ENCODE peak calls at places on chromosomes 5 and 9, in seven cellular contexts. One of them, this sample, is unnamed.

GRCh38 chr9:4306066-4306787 is 6.4 kb upstream of the GLIS3 start:
- DNase-seq in aorta: no peak
- DNase-seq in IMR-90: peak; percentile 61
- DNase-seq in right cardiac atrium: no peak
- DNase-seq in keratinocyte: no peak
- DNase-seq in A673: no peak
- DNase-seq in ovary: no peak
- DNase-seq in this sample: no peak

GRCh38 chr5:128774605-128775004 is 190.7 kb upstream of the SLC27A6 start:
- DNase-seq in ovary: no peak
- DNase-seq in keratinocyte: no peak
- DNase-seq in right cardiac atrium: no peak
- DNase-seq in aorta: no peak
- DNase-seq in A673: no peak
- DNase-seq in IMR-90: peak; percentile 78
- DNase-seq in this sample: peak; percentile 13

GRCh38 chr5:87260604-87261200 is 7.0 kb upstream of the RASA1 start:
- DNase-seq in keratinocyte: no peak
- DNase-seq in aorta: no peak
- DNase-seq in ovary: no peak
- DNase-seq in right cardiac atrium: no peak
- DNase-seq in IMR-90: no peak
- DNase-seq in A673: no peak
- DNase-seq in this sample: no peak

GRCh38 chr9:106758911-106759310 is 104.1 kb upstream of the ZNF462 start:
- DNase-seq in IMR-90: no peak
- DNase-seq in right cardiac atrium: no peak
- DNase-seq in A673: no peak
- DNase-seq in aorta: no peak
- DNase-seq in ovary: no peak
- DNase-seq in keratinocyte: no peak
- DNase-seq in this sample: no peak

GRCh38 chr9:109258619-109259321 is 62.1 kb downstream of the EPB41L4B start:
- DNase-seq in A673: no peak
- DNase-seq in right cardiac atrium: no peak
- DNase-seq in keratinocyte: no peak
- DNase-seq in IMR-90: no peak
- DNase-seq in aorta: no peak
- DNase-seq in ovary: no peak
- DNase-seq in this sample: no peak

GRCh38 chr5:134846641-134846960 is 833 bp downstream of the C5orf24 start:
- DNase-seq in right cardiac atrium: no peak
- DNase-seq in IMR-90: no peak
- DNase-seq in A673: no peak
- DNase-seq in ovary: no peak
- DNase-seq in aorta: no peak
- DNase-seq in keratinocyte: no peak
- DNase-seq in this sample: no peak

GRCh38 chr9:134228649-134229048 is 64.3 kb upstream of the RNU6ATAC start:
- DNase-seq in ovary: no peak
- DNase-seq in aorta: no peak
- DNase-seq in keratinocyte: no peak
- DNase-seq in A673: no peak
- DNase-seq in IMR-90: no peak
- DNase-seq in right cardiac atrium: peak; percentile 48
- DNase-seq in this sample: no peak

GRCh38 chr5:142896325-142897007 is 126.3 kb downstream of the ARHGAP26 start:
- DNase-seq in aorta: no peak
- DNase-seq in right cardiac atrium: no peak
- DNase-seq in IMR-90: no peak
- DNase-seq in A673: peak; percentile 52
- DNase-seq in keratinocyte: no peak
- DNase-seq in ovary: no peak
- DNase-seq in this sample: no peak

GRCh38 chr5:9140202-9140601 is 405.7 kb downstream of the SEMA5A start:
- DNase-seq in A673: no peak
- DNase-seq in right cardiac atrium: no peak
- DNase-seq in ovary: no peak
- DNase-seq in keratinocyte: no peak
- DNase-seq in IMR-90: no peak
- DNase-seq in aorta: no peak
- DNase-seq in this sample: no peak

GRCh38 chr9:105053209-105053652 is 125.3 kb upstream of the ABCA1 start:
- DNase-seq in aorta: no peak
- DNase-seq in IMR-90: peak; percentile 94
- DNase-seq in ovary: no peak
- DNase-seq in A673: no peak
- DNase-seq in keratinocyte: no peak
- DNase-seq in right cardiac atrium: no peak
- DNase-seq in this sample: no peak

GRCh38 chr9:34546834-34547827 is 24.3 kb upstream of the ENHO start:
- DNase-seq in IMR-90: peak; percentile 70
- DNase-seq in A673: peak; percentile 83
- DNase-seq in keratinocyte: no peak
- DNase-seq in aorta: peak; percentile 89
- DNase-seq in ovary: peak; percentile 42
- DNase-seq in right cardiac atrium: peak; percentile 82
- DNase-seq in this sample: peak; percentile 10

GRCh38 chr9:125511780-125512179 is 195.2 kb downstream of the MAPKAP1 start:
- DNase-seq in right cardiac atrium: no peak
- DNase-seq in IMR-90: no peak
- DNase-seq in aorta: no peak
- DNase-seq in ovary: no peak
- DNase-seq in keratinocyte: no peak
- DNase-seq in A673: no peak
- DNase-seq in this sample: no peak

GRCh38 chr5:167096816-167097215 is 1194.6 kb upstream of the WWC1 start:
- DNase-seq in aorta: no peak
- DNase-seq in ovary: no peak
- DNase-seq in keratinocyte: no peak
- DNase-seq in right cardiac atrium: no peak
- DNase-seq in A673: no peak
- DNase-seq in IMR-90: no peak
- DNase-seq in this sample: no peak

GRCh38 chr5:23451156-23451555 is 56.3 kb upstream of the PRDM9 start:
- DNase-seq in ovary: no peak
- DNase-seq in A673: no peak
- DNase-seq in aorta: no peak
- DNase-seq in right cardiac atrium: no peak
- DNase-seq in keratinocyte: no peak
- DNase-seq in IMR-90: no peak
- DNase-seq in this sample: no peak

GRCh38 chr5:4204616-4205151 is 609.1 kb downstream of the IRX1 start:
- DNase-seq in ovary: no peak
- DNase-seq in A673: no peak
- DNase-seq in IMR-90: no peak
- DNase-seq in keratinocyte: no peak
- DNase-seq in aorta: no peak
- DNase-seq in right cardiac atrium: no peak
- DNase-seq in this sample: no peak

GRCh38 chr9:83234541-83234940 is 171.6 kb upstream of the RASEF start:
- DNase-seq in right cardiac atrium: no peak
- DNase-seq in keratinocyte: no peak
- DNase-seq in aorta: no peak
- DNase-seq in ovary: no peak
- DNase-seq in IMR-90: no peak
- DNase-seq in A673: no peak
- DNase-seq in this sample: no peak

GRCh38 chr9:83231039-83231438 is 168.1 kb upstream of the RASEF start:
- DNase-seq in aorta: no peak
- DNase-seq in right cardiac atrium: no peak
- DNase-seq in A673: no peak
- DNase-seq in ovary: no peak
- DNase-seq in keratinocyte: no peak
- DNase-seq in IMR-90: no peak
- DNase-seq in this sample: no peak

GRCh38 chr9:83235524-83235923 is 172.6 kb upstream of the RASEF start:
- DNase-seq in aorta: no peak
- DNase-seq in keratinocyte: no peak
- DNase-seq in right cardiac atrium: no peak
- DNase-seq in ovary: no peak
- DNase-seq in IMR-90: no peak
- DNase-seq in A673: no peak
- DNase-seq in this sample: no peak

GRCh38 chr9:83236029-83236696 is 173.2 kb upstream of the RASEF start:
- DNase-seq in keratinocyte: no peak
- DNase-seq in IMR-90: no peak
- DNase-seq in A673: no peak
- DNase-seq in aorta: no peak
- DNase-seq in ovary: no peak
- DNase-seq in right cardiac atrium: no peak
- DNase-seq in this sample: no peak

DNA sequence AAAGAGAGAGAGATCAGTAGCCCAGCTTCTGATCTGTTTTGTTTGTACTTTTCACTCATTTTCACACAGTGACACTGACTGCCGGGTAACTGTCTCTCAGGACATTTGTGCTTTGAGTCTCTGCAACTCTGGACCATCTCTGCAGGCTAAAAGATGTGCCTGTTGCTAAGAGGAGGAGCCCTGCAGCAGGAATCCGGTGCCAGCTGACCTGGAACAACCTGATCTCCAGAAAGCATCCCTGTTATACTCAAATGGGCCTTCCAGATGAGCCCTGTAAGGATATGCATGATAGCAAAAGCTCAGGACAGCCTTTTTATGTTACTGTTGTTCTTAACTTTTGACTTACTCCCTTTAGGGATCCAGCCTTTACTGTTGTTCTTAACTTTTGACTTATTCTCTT is 170.7 kb upstream of the RASEF start:
- DNase-seq in IMR-90: no peak
- DNase-seq in A673: no peak
- DNase-seq in aorta: no peak
- DNase-seq in keratinocyte: no peak
- DNase-seq in ovary: no peak
- DNase-seq in right cardiac atrium: no peak
- DNase-seq in this sample: no peak
- H3K27ac ChIP-seq in IMR-90: no peak overlapping the region
- H3K27ac ChIP-seq in A673: no peak overlapping the region
- H3K27ac ChIP-seq in aorta: no peak overlapping the region
- H3K27ac ChIP-seq in keratinocyte: no peak overlapping the region
- H3K27ac ChIP-seq in ovary: no peak overlapping the region
- H3K27ac ChIP-seq in right cardiac atrium: peak overlapping the region; percentile 52
- H3K27ac ChIP-seq in this sample: no peak overlapping the region

GRCh38 chr5:137498736-137499505 is at the start of gene SPOCK1:
- DNase-seq in aorta: peak; percentile 92
- DNase-seq in keratinocyte: no peak
- DNase-seq in IMR-90: peak; percentile 63
- DNase-seq in A673: peak; percentile 85
- DNase-seq in right cardiac atrium: peak; percentile 90
- DNase-seq in ovary: peak; percentile 25
- DNase-seq in this sample: no peak
- H3K4me3 ChIP-seq in aorta: peak within 1 kb of the TSS; percentile 45
- H3K4me3 ChIP-seq in keratinocyte: peak within 1 kb of the TSS; percentile 20
- H3K4me3 ChIP-seq in IMR-90: peak within 1 kb of the TSS; percentile 52
- H3K4me3 ChIP-seq in A673: peak within 1 kb of the TSS; percentile 42
- H3K4me3 ChIP-seq in right cardiac atrium: peak within 1 kb of the TSS; percentile 49
- H3K4me3 ChIP-seq in ovary: peak within 1 kb of the TSS; percentile 38
- H3K4me3 ChIP-seq in this sample: peak within 1 kb of the TSS; percentile 62

DNA sequence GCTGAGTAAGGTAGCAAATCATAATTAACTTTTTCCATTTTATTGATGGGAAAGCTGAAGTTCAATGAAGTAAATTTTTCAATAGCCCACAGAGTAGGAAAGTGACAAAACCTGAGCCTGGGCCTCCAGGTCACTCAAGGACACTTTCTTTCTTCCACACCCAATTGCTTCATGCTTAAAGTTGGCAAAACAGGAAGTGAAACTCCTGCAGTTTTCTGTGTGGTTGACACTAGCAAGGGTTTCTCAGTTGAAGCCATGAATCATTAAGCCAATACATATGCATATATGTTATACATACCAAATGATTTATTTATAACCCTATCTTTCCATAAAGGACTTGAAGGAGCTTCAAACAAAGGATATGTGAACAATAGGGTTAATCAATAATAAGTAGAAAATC is 13.9 kb downstream of the TLR4 start:
- DNase-seq in right cardiac atrium: no peak
- DNase-seq in keratinocyte: no peak
- DNase-seq in aorta: no peak
- DNase-seq in A673: no peak
- DNase-seq in IMR-90: no peak
- DNase-seq in ovary: no peak
- DNase-seq in this sample: no peak
- H3K27ac ChIP-seq in right cardiac atrium: no peak overlapping the region
- H3K27ac ChIP-seq in keratinocyte: no peak overlapping the region
- H3K27ac ChIP-seq in aorta: no peak overlapping the region
- H3K27ac ChIP-seq in A673: no peak overlapping the region
- H3K27ac ChIP-seq in IMR-90: no peak overlapping the region
- H3K27ac ChIP-seq in ovary: no peak overlapping the region
- H3K27ac ChIP-seq in this sample: no peak overlapping the region

GRCh38 chr9:114371343-114371985 is 16.3 kb downstream of the AKNA start:
- DNase-seq in ovary: no peak
- DNase-seq in IMR-90: no peak
- DNase-seq in right cardiac atrium: no peak
- DNase-seq in aorta: peak; percentile 64
- DNase-seq in A673: no peak
- DNase-seq in keratinocyte: no peak
- DNase-seq in this sample: no peak

GRCh38 chr9:114371986-114372917 is 15.5 kb downstream of the AKNA start:
- DNase-seq in ovary: no peak
- DNase-seq in right cardiac atrium: peak; percentile 70
- DNase-seq in aorta: peak; percentile 77
- DNase-seq in keratinocyte: peak; percentile 59
- DNase-seq in IMR-90: no peak
- DNase-seq in A673: no peak
- DNase-seq in this sample: no peak

GRCh38 chr9:114369567-114370240 is 18.1 kb downstream of the AKNA start:
- DNase-seq in ovary: no peak
- DNase-seq in A673: no peak
- DNase-seq in keratinocyte: no peak
- DNase-seq in right cardiac atrium: no peak
- DNase-seq in IMR-90: no peak
- DNase-seq in aorta: no peak
- DNase-seq in this sample: no peak

GRCh38 chr9:114370985-114371335 is 16.8 kb downstream of the AKNA start:
- DNase-seq in IMR-90: no peak
- DNase-seq in ovary: no peak
- DNase-seq in A673: no peak
- DNase-seq in aorta: peak; percentile 67
- DNase-seq in right cardiac atrium: no peak
- DNase-seq in keratinocyte: no peak
- DNase-seq in this sample: no peak

DNA sequence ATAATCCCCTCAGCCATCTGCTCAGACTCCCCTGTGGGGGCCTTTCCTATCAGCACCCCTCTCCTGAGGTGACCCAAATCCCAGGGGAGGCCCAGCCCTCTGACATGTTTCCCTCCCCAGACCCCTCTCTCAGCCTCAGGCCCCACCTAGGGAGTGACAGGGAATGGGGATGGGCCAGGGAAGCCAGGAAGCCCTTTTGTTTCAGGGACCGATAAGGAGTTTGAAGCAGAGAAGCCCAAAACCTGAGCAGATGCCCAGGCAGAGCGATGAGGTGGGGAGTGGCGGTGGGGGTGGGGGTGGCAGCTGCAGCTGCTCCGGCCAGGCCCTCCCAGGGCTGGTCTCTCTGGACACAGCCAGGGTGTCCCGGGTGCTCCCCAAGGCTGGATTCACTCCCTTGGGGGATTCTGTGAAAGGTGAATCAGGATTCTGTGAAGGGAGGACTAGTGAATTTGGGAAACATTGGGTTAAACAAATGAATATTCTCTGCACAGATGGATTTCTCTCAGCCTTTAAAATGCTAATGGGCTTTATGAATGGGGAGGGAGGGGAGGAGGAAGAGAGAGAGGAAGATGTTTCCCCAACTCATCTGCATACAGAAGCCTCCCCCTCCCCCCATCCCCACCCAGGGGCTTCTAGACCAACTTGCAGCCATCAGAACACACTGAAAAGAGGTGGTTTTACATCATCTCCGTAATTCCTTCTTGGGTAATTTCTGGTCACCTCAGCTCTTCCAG is 17.4 kb downstream of the AKNA start:
- DNase-seq in aorta: peak; percentile 64
- DNase-seq in ovary: no peak
- DNase-seq in A673: no peak
- DNase-seq in IMR-90: no peak
- DNase-seq in right cardiac atrium: no peak
- DNase-seq in keratinocyte: no peak
- DNase-seq in this sample: no peak
- H3K4me3 ChIP-seq in aorta: no peak overlapping the region
- H3K4me3 ChIP-seq in ovary: no peak overlapping the region
- H3K4me3 ChIP-seq in A673: no peak overlapping the region
- H3K4me3 ChIP-seq in IMR-90: no peak overlapping the region
- H3K4me3 ChIP-seq in right cardiac atrium: no peak overlapping the region
- H3K4me3 ChIP-seq in keratinocyte: no peak overlapping the region
- H3K4me3 ChIP-seq in this sample: no peak overlapping the region

This sample was measured in AG04450.